ENCODE peak calls at places on chromosomes 16 and 17, in seven cellular contexts. W, H, L, U, O, I and Z are unnamed samples.

GRCh38 chr16:57301126-57301817 is 16.8 kb upstream of the PLLP start:
- DNase-seq in W (no peak), H (no peak), L (no peak), U (no peak), O (no peak), I (no peak), Z (no peak)

GRCh38 chr17:72863511-72864175 is 228.8 kb downstream of the SLC39A11 start:
- DNase-seq in W (no peak), H (peak), L (no peak), U (peak), O (no peak), I (no peak), Z (no peak)

GRCh38 chr17:7589204-7589868 is 558 bp downstream of the SOX15 start:
- DNase-seq in W (peak), H (peak), L (peak), U (no peak), O (peak), I (peak), Z (peak)

GRCh38 chr17:81405382-81406005 is 10.2 kb downstream of the BAHCC1 start:
- DNase-seq in W (no peak), H (peak), L (no peak), U (no peak), O (no peak), I (no peak), Z (no peak)

GRCh38 chr17:57995076-57995956 is 7.3 kb upstream of the VEZF1 start:
- DNase-seq in W (peak), H (peak), L (peak), U (peak), O (peak), I (peak), Z (peak)

GRCh38 chr17:33121756-33122155 is 130.1 kb downstream of the SPACA3 start:
- DNase-seq in W (no peak), H (no peak), L (no peak), U (no peak), O (no peak), I (no peak), Z (no peak)

GRCh38 chr16:73192227-73192894 is 144.4 kb upstream of the ZFHX3 start:
- DNase-seq in W (no peak), H (no peak), L (no peak), U (no peak), O (no peak), I (no peak), Z (no peak)

GRCh38 chr16:8959921-8960787 is 3.6 kb downstream of the USP7 start:
- DNase-seq in W (peak), H (no peak), L (no peak), U (no peak), O (peak), I (no peak), Z (peak)

GRCh38 chr17:81710514-81711308 is 1.4 kb upstream of the SLC25A10 start:
- DNase-seq in W (no peak), H (peak), L (no peak), U (peak), O (no peak), I (no peak), Z (peak)

GRCh38 chr16:13077816-13078215 is 176.4 kb downstream of the SHISA9 start:
- DNase-seq in W (no peak), H (no peak), L (no peak), U (no peak), O (no peak), I (no peak), Z (no peak)

GRCh38 chr16:970379-970765 is 412 bp downstream of the LMF1 start:
- DNase-seq in W (no peak), H (no peak), L (no peak), U (no peak), O (no peak), I (no peak), Z (no peak)

GRCh38 chr17:9843152-9844010 is 17.7 kb downstream of the GLP2R start:
- DNase-seq in W (no peak), H (no peak), L (no peak), U (no peak), O (no peak), I (peak), Z (no peak)

GRCh38 chr17:4949321-4950074 is 1.2 kb upstream of the PFN1 start:
- DNase-seq in W (peak), H (peak), L (peak), U (peak), O (peak), I (peak), Z (peak)

GRCh38 chr17:82244413-82245140 is 15.7 kb downstream of the SLC16A3 start:
- DNase-seq in W (no peak), H (no peak), L (no peak), U (peak), O (no peak), I (no peak), Z (no peak)

GRCh38 chr16:1707193-1707790 is 1.3 kb downstream of the MAPK8IP3 start:
- DNase-seq in W (no peak), H (peak), L (no peak), U (no peak), O (no peak), I (no peak), Z (no peak)

GRCh38 chr17:16046966-16047365 is 47.3 kb downstream of the TTC19 start:
- DNase-seq in W (no peak), H (no peak), L (no peak), U (no peak), O (no peak), I (no peak), Z (no peak)

GRCh38 chr17:45394913-45395568 is 37.6 kb downstream of the ARHGAP27 start:
- DNase-seq in W (no peak), H (peak), L (peak), U (peak), O (peak), I (peak), Z (no peak)

GRCh38 chr17:61414141-61414935 is 14.7 kb downstream of the TBX2 start:
- DNase-seq in W (no peak), H (peak), L (no peak), U (no peak), O (no peak), I (no peak), Z (no peak)

GRCh38 chr16:86668136-86668535 is 89.8 kb downstream of the FOXL1 start:
- DNase-seq in W (no peak), H (no peak), L (no peak), U (no peak), O (no peak), I (no peak), Z (no peak)

GRCh38 chr16:10931977-10932632 is 10.2 kb downstream of the DEXI start:
- DNase-seq in W (no peak), H (no peak), L (no peak), U (no peak), O (no peak), I (no peak), Z (no peak)

GRCh38 chr16:84718-85452 is 6.9 kb downstream of the MPG start:
- DNase-seq in W (peak), H (no peak), L (no peak), U (peak), O (peak), I (no peak), Z (peak)

GRCh38 chr17:34156401-34156740 is 98.7 kb upstream of the CCL2 start:
- DNase-seq in W (no peak), H (no peak), L (no peak), U (no peak), O (no peak), I (no peak), Z (no peak)

GRCh38 chr16:1188781-1189189 is 35.9 kb downstream of the CACNA1H start:
- DNase-seq in W (peak), H (peak), L (peak), U (no peak), O (peak), I (peak), Z (peak)

GRCh38 chr16:70391881-70392481 is 45.3 kb downstream of the DDX19A start:
- DNase-seq in W (no peak), H (no peak), L (no peak), U (no peak), O (no peak), I (peak), Z (no peak)

GRCh38 chr16:50747206-50747956 is 5.5 kb downstream of the CYLD start:
- DNase-seq in W (peak), H (no peak), L (no peak), U (peak), O (peak), I (no peak), Z (no peak)

GRCh38 chr17:16419929-16420271 is 4.5 kb downstream of the TRPV2 start:
- DNase-seq in W (peak), H (no peak), L (peak), U (no peak), O (no peak), I (no peak), Z (peak)